ENCODE peak calls at places on chromosomes 5 and 9, in six cellular contexts. A is heart right ventricle; G is esophagus squamous epithelium; I is hepatocyte; X is small intestine; W is CD8-positive, alpha-beta T cell. Q is an unnamed sample. For H3K27me3, the result is how much of the 10 kb centered on the place peaks cover.

GRCh38 chr5:31824886-31825774 is 186.2 kb downstream of the PDZD2 start:
- DNase-seq in A (no peak), G (no peak), I (peak), X (peak), W (peak), Q (no peak)

GRCh38 chr5:90793183-90793582 is 234.6 kb downstream of the ADGRV1 start:
- DNase-seq in A (no peak), G (no peak), I (no peak), X (no peak), W (no peak), Q (no peak)

GRCh38 chr9:82036101-82036500 is 47.5 kb downstream of the SPATA31D1 start:
- DNase-seq in A (no peak), G (no peak), I (no peak), X (no peak), W (no peak), Q (no peak)

GRCh38 chr5:96481396-96481795 is 48.3 kb upstream of the PCSK1 start:
- DNase-seq in A (no peak), G (no peak), I (no peak), X (no peak), W (no peak), Q (no peak)

GRCh38 chr5:5046680-5047502 is 93.2 kb upstream of the ADAMTS16 start:
- DNase-seq in A (no peak), G (no peak), I (no peak), X (no peak), W (no peak), Q (no peak)

GRCh38 chr5:177133119-177133844 is at the start of gene NSD1:
- DNase-seq in A (peak), G (peak), I (peak), X (peak), W (peak), Q (peak)

GRCh38 chr5:168409601-168410458 is 76.4 kb upstream of the RARS1 start:
- DNase-seq in A (no peak), G (no peak), I (no peak), X (no peak), W (no peak), Q (peak)

GRCh38 chr9:95079461-95079860 is 238.0 kb downstream of the FANCC start:
- DNase-seq in A (no peak), G (no peak), I (no peak), X (no peak), W (no peak), Q (no peak)

GRCh38 chr5:157137691-157138090 is 5.0 kb downstream of the MED7 start:
- DNase-seq in A (no peak), G (no peak), I (no peak), X (no peak), W (no peak), Q (no peak)

GRCh38 chr5:157143127-157143959 is 678 bp upstream of the MED7 start:
- DNase-seq in A (peak), G (peak), I (no peak), X (no peak), W (peak), Q (peak)

DNA sequence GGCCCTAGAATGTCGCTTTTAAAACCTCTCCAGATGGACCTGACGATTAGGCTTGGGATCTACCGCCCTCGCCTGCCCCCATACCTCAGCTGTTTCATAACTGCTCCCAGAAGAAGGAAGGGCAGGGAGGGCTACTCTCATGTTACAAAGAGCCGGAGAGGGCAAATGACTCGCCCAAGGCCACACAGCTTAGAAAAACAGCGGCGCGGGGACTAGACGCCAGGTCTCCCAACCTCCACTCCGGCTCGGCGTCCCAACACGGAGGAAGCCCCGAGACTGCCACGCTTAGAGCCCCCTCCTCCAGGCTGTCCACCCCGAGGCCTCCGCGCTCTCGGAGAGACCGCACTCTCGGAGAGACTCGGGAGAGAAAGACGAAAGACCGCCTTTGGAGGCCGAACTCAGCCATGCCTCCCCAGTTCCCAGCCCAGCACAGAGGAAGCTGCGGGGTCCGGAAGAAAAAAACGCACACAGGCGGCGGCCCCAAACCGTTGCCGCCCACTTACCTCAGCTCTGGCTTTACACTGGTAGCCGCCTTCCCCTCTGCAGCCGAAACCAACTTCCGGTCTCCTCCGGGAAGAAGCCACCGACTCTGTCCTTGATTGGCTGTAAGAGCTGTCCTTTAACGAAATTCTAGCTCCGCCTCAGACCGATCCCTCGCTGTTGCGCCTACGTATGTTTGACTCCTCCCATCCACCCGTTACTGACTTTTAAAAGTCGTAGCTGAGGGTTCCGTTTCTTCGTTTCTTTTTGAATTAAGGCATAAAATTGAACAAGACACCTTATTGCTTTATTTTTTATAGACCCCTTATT is at the start of gene MED7:
- DNase-seq in A (peak), G (peak), I (peak), X (peak), W (peak), Q (peak)
- H3K4me3 ChIP-seq in A (peak), G (peak), I (peak), X (peak), W (peak), Q (peak)

GRCh38 chr5:141841781-141842180 is 36.4 kb downstream of the PCDH1 start:
- DNase-seq in A (no peak), G (no peak), I (no peak), X (no peak), W (no peak), Q (no peak)
- H3K27me3 ChIP-seq in A (under half), G (under half), I (under half), X (under half), W (under half), Q (under half)

GRCh38 chr5:153496835-153497234 is 6.4 kb downstream of the GRIA1 start:
- DNase-seq in A (no peak), G (no peak), I (peak), X (no peak), W (no peak), Q (no peak)
- H3K4me3 ChIP-seq in A (no peak), G (no peak), I (no peak), X (no peak), W (no peak), Q (no peak)

GRCh38 chr5:113804264-113804663 is 290.8 kb downstream of the YTHDC2 start:
- DNase-seq in A (no peak), G (no peak), I (no peak), X (no peak), W (no peak), Q (no peak)
- H3K27me3 ChIP-seq in A (under half), G (under half), I (under half), X (under half), W (under half), Q (under half)

GRCh38 chr9:92965759-92966517 is 18.6 kb downstream of the FGD3 start:
- DNase-seq in A (no peak), G (no peak), I (no peak), X (no peak), W (peak), Q (no peak)
- H3K4me3 ChIP-seq in A (no peak), G (peak), I (no peak), X (peak), W (peak), Q (peak)

DNA sequence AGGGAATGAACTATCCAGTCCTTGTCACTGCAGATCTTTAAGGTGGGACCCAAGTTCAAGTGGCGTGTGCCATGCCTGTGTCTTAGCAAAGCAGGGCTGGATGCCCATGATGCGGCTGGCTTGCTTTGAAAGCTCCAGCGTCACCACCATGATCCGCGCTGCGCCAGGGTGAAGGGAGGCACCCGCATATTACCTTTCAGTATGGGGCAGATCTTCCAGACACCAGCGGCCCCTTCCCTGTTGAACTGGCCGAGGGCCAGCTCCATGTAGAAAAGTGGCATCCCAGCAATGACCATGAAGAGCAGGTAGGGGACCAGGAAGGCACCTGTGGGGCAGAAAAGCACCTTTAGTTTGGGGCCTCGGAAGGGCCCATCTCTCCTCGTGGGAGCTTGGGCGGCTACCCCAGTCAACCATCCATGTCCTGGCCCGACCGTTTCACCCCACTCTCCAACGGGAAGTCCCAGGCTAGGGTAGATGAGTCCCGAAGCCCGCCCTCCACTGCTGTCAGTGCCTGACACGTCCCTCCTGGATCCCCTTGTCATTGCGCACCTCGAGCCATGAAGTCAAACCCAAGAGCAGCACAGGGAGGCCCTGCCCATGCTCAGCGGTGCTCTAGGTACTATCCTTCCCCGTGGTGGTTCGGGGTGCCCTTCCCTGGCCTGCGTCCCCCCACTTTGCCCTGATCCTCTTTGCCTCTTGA is 3.9 kb downstream of the SLC6A3 start:
- DNase-seq in A (no peak), G (no peak), I (no peak), X (no peak), W (peak), Q (no peak)
- H3K27me3 ChIP-seq in A (under half), G (half or more), I (under half), X (under half), W (under half), Q (under half)

GRCh38 chr5:159107308-159107707 is 7.6 kb upstream of the EBF1 start:
- DNase-seq in A (no peak), G (no peak), I (no peak), X (no peak), W (no peak), Q (no peak)

GRCh38 chr5:159104759-159105317 is 5.1 kb upstream of the EBF1 start:
- DNase-seq in A (no peak), G (no peak), I (no peak), X (no peak), W (no peak), Q (no peak)

GRCh38 chr5:159106193-159106568 is 6.5 kb upstream of the EBF1 start:
- DNase-seq in A (no peak), G (no peak), I (no peak), X (no peak), W (no peak), Q (no peak)

GRCh38 chr5:159105318-159106053 is 5.8 kb upstream of the EBF1 start:
- DNase-seq in A (no peak), G (no peak), I (no peak), X (no peak), W (no peak), Q (no peak)

GRCh38 chr5:159106569-159107282 is 7.0 kb upstream of the EBF1 start:
- DNase-seq in A (peak), G (no peak), I (peak), X (peak), W (peak), Q (peak)
- H3K4me3 ChIP-seq in A (no peak), G (peak), I (peak), X (no peak), W (peak), Q (peak)

GRCh38 chr5:322281-322941 is 897 bp downstream of the AHRR start:
- DNase-seq in A (no peak), G (no peak), I (no peak), X (no peak), W (no peak), Q (no peak)

GRCh38 chr5:321233-321725 is at the start of gene AHRR:
- DNase-seq in A (peak), G (no peak), I (peak), X (peak), W (no peak), Q (peak)

GRCh38 chr5:324736-325612 is 3.5 kb downstream of the AHRR start:
- DNase-seq in A (no peak), G (no peak), I (no peak), X (no peak), W (no peak), Q (no peak)

GRCh38 chr5:321726-322251 is 275 bp downstream of the AHRR start:
- DNase-seq in A (no peak), G (no peak), I (no peak), X (no peak), W (no peak), Q (no peak)

DNA sequence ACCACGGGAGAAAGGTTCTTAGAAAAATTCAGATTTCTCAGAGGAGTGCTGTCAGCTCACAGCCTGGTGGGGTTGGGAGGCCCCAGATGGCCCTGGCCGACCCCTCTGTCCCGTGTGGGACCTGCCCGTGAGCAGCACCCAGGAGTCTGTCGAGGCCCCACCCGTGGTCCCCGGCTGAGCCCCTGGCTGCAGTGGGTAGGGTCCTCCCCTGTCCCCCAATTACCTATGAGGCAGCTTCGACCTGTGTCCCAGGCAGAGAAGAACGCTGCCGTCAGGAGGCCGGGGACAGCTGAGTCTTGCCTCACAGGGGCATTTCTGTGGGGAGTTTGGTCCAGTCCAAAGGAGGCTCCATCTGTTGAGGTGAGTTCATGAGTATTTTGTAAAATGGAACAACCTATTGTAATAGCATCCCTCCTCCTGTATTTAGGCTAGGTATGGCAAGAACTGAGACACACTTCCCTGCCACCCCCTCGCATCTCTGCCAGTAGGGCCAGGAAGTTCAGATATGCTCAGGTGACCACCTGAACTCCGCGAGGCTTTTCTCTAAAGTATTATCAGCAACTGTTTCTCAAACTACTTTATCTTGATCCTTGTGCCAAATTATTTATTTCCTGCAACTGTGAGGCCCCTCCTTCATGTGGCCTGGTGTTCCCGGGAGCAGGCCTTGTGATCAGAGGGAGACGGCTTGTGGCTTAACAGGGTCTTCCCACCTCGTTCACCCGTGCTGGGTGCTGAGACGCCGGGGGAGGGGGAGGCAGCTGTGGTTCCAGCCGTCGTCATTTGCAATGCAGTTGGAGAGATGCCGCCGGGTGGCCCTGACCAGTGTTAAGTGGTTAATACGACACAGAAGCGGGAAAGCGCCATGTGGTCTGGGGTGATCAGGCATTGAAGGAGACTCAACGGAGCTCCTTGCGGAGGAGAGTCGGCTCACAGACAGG is 1.7 kb downstream of the AHRR start:
- DNase-seq in A (no peak), G (no peak), I (no peak), X (no peak), W (no peak), Q (no peak)
- H3K27me3 ChIP-seq in A (under half), G (half or more), I (half or more), X (under half), W (under half), Q (half or more)